ENCODE peak calls at places on chromosomes 7 and 10, in ten cellular contexts. V is T-cell; G is amygdala; N is GM20000; O is posterior cingulate gyrus; X is AG09309; W is HCEC 1CT; T is stimulated activated CD8-positive, alpha-beta memory T cell treated with anti-CD3 and anti-CD28 coated beads, Interleukin-12 subunit alpha, Interleukin-12 subunit beta, amount 100 ng/mL, for 4 hours; R is activated CD8-positive, alpha-beta memory T cell treated with anti-CD3 and anti-CD28 coated beads for 1 hour; F is GM12891. S is an unnamed sample.

GRCh38 chr7:95132500-95132899 is 191.8 kb downstream of the PON1 start:
- DNase-seq in V (no peak), G (no peak), N (no peak), O (no peak), X (no peak), W (no peak), T (no peak), R (no peak), F (no peak), S (no peak)

GRCh38 chr7:35605760-35606159 is 89.2 kb downstream of the HERPUD2 start:
- DNase-seq in V (no peak), G (no peak), N (no peak), O (no peak), X (peak), W (peak), T (no peak), R (no peak), F (no peak), S (peak)

GRCh38 chr10:120824864-120825263 is 26.3 kb upstream of the WDR11 start:
- DNase-seq in V (no peak), G (no peak), N (peak), O (no peak), X (no peak), W (no peak), T (no peak), R (no peak), F (no peak), S (no peak)

GRCh38 chr7:155431711-155432110 is 26.2 kb upstream of the EN2 start:
- DNase-seq in V (no peak), G (no peak), N (no peak), O (no peak), X (no peak), W (no peak), T (no peak), R (no peak), F (no peak), S (no peak)

GRCh38 chr7:128274890-128275603 is 34.0 kb downstream of the LEP start:
- DNase-seq in V (no peak), G (no peak), N (no peak), O (no peak), X (no peak), W (no peak), T (no peak), R (no peak), F (no peak), S (no peak)

GRCh38 chr7:73517241-73517995 is 4.7 kb downstream of the BAZ1B start:
- DNase-seq in V (no peak), G (no peak), N (no peak), O (no peak), X (no peak), W (no peak), T (no peak), R (no peak), F (no peak), S (no peak)

GRCh38 chr10:121188005-121188404 is 336.8 kb downstream of the WDR11 start:
- DNase-seq in V (no peak), G (no peak), N (no peak), O (no peak), X (no peak), W (no peak), T (no peak), R (no peak), F (no peak), S (no peak)

GRCh38 chr7:121449304-121449703 is 53.2 kb upstream of the FAM3C start:
- DNase-seq in V (no peak), G (no peak), N (no peak), O (no peak), X (no peak), W (peak), T (no peak), R (no peak), F (no peak), S (no peak)

GRCh38 chr7:13240349-13240748 is 552.9 kb downstream of the ARL4A start:
- DNase-seq in V (no peak), G (no peak), N (no peak), O (no peak), X (peak), W (peak), T (no peak), R (no peak), F (no peak), S (no peak)

GRCh38 chr7:69696686-69697685 is 98.7 kb downstream of the AUTS2 start:
- DNase-seq in V (no peak), G (no peak), N (no peak), O (no peak), X (no peak), W (no peak), T (no peak), R (no peak), F (no peak), S (no peak)

GRCh38 chr10:126049741-126050140 is 153.4 kb downstream of the FANK1 start:
- DNase-seq in V (no peak), G (no peak), N (no peak), O (no peak), X (peak), W (peak), T (no peak), R (no peak), F (no peak), S (no peak)

GRCh38 chr10:96740579-96741281 is 20.4 kb upstream of the PIK3AP1 start:
- DNase-seq in V (no peak), G (no peak), N (no peak), O (no peak), X (no peak), W (no peak), T (no peak), R (no peak), F (no peak), S (no peak)

GRCh38 chr7:148921189-148921588 is 37.1 kb upstream of the EZH2 start:
- DNase-seq in V (no peak), G (no peak), N (no peak), O (no peak), X (no peak), W (no peak), T (no peak), R (no peak), F (no peak), S (no peak)